ENCODE peak calls at places on chromosomes 4 and X, in six cellular contexts. D is EL; U is effector memory CD8-positive, alpha-beta T cell; Y is spleen; G is T follicular helper cell; K is naive thymus-derived CD8-positive, alpha-beta T cell. E is an unnamed sample.

GRCh38 chrX:153061732-153062131 is 5.5 kb downstream of the PNMA3 start:
- DNase-seq in K (no peak), G (no peak), Y (no peak), D (peak), U (no peak), E (no peak)

GRCh38 chrX:111375747-111376146 is 36.2 kb downstream of the DCX start:
- DNase-seq in Y (no peak), D (no peak), U (no peak), G (no peak), K (no peak), E (no peak)

GRCh38 chr4:142365386-142365785 is 480.7 kb downstream of the INPP4B start:
- DNase-seq in G (no peak), Y (no peak), D (peak), U (no peak), K (no peak), E (no peak)

GRCh38 chr4:109730294-109731051 is 603 bp upstream of the PLA2G12A start:
- DNase-seq in Y (peak), U (no peak), D (peak), K (no peak), G (no peak), E (no peak)

GRCh38 chr4:109434007-109434792 is 585 bp downstream of the SEC24B start:
- DNase-seq in K (peak), Y (no peak), D (peak), G (no peak), U (peak), E (no peak)

GRCh38 chr4:138927065-138927464 is 88.5 kb upstream of the NOCT start:
- DNase-seq in Y (no peak), G (no peak), K (no peak), U (no peak), D (no peak), E (no peak)

GRCh38 chrX:20266810-20267598 is at the start of gene RPS6KA3:
- DNase-seq in K (peak), G (peak), U (peak), D (peak), Y (peak), E (peak)

GRCh38 chr4:3369781-3370660 is 71.7 kb upstream of the HGFAC start:
- DNase-seq in U (no peak), D (peak), K (no peak), G (no peak), Y (no peak), E (peak)

GRCh38 chrX:103685396-103685795 is 1.1 kb downstream of the MORF4L2 start:
- DNase-seq in U (no peak), K (no peak), Y (no peak), G (no peak), D (no peak), E (no peak)

GRCh38 chr4:20356565-20356964 is 104.9 kb downstream of the SLIT2 start:
- DNase-seq in D (no peak), G (no peak), Y (no peak), K (no peak), U (no peak), E (no peak)

GRCh38 chr4:75671802-75672421 is 1.3 kb downstream of the G3BP2 start:
- DNase-seq in K (no peak), D (peak), G (no peak), Y (no peak), U (no peak), E (no peak)

GRCh38 chr4:89868999-89869589 is 25.6 kb upstream of the MMRN1 start:
- DNase-seq in D (no peak), G (no peak), K (no peak), U (no peak), Y (no peak), E (no peak)

GRCh38 chrX:40152706-40153334 is 55.1 kb upstream of the BCOR start:
- DNase-seq in D (peak), U (no peak), Y (peak), G (no peak), K (no peak), E (no peak)

GRCh38 chrX:111917591-111917990 is 41.6 kb downstream of the TRPC5OS start:
- DNase-seq in Y (no peak), U (no peak), K (no peak), D (no peak), G (no peak), E (no peak)

GRCh38 chr4:8540991-8541390 is 39.2 kb upstream of the GPR78 start:
- DNase-seq in K (no peak), Y (peak), U (no peak), D (no peak), G (no peak), E (no peak)

GRCh38 chr4:22997358-22998224 is 304.9 kb downstream of the GBA3 start:
- DNase-seq in Y (no peak), U (no peak), K (no peak), G (no peak), D (no peak), E (no peak)